ENCODE peak calls at places on chromosomes 11 and 22, in ten cellular contexts. B, L, F, N, K, E, U, W, I and D are unnamed samples.

GRCh38 chr22:24146791-24147353 is 34.4 kb upstream of the SUSD2 start:
- DNase-seq in F (no peak), L (peak; percentile 92), N (no peak), K (peak; percentile 67), W (peak; percentile 92), B (peak; percentile 85), E (peak; percentile 72), U (no peak), I (peak; percentile 42), D (no peak)

GRCh38 chr11:86737752-86738151 is 62.6 kb upstream of the PRSS23 start:
- DNase-seq in L (peak; percentile 49), I (no peak), K (no peak), F (no peak), B (no peak), E (peak; percentile 95), W (no peak), N (no peak), U (peak; percentile 63), D (no peak)

GRCh38 chr22:38314992-38315800 is 2.0 kb downstream of the CSNK1E start:
- DNase-seq in W (no peak), E (peak; percentile 54), K (peak; percentile 27), N (no peak), I (peak; percentile 41), F (peak; percentile 30), L (peak; percentile 35), B (no peak), U (no peak), D (peak; percentile 42)

GRCh38 chr22:21603973-21604372 is 25.8 kb downstream of the YDJC start:
- DNase-seq in K (no peak), U (no peak), I (no peak), B (no peak), W (no peak), N (no peak), L (no peak), E (no peak), F (no peak), D (no peak)

GRCh38 chr11:13745165-13745564 is 76.7 kb downstream of the FAR1 start:
- DNase-seq in N (no peak), B (peak; percentile 22), F (no peak), W (no peak), I (no peak), U (no peak), E (peak; percentile 84), L (peak; percentile 2), K (no peak), D (no peak)

GRCh38 chr11:120455487-120455886 is 56.1 kb upstream of the GRIK4 start:
- DNase-seq in K (no peak), W (no peak), E (no peak), L (no peak), I (no peak), F (no peak), U (no peak), N (no peak), B (no peak), D (no peak)

GRCh38 chr22:33521879-33522665 is 398.2 kb downstream of the LARGE1 start:
- DNase-seq in L (no peak), K (no peak), N (no peak), B (no peak), U (no peak), E (no peak), W (no peak), F (no peak), I (no peak), D (no peak)

GRCh38 chr11:36292311-36292722 is 3.1 kb upstream of the COMMD9 start:
- DNase-seq in N (no peak), I (no peak), F (peak; percentile 13), L (peak; percentile 47), U (peak; percentile 35), B (peak; percentile 46), K (peak; percentile 32), E (peak; percentile 46), W (no peak), D (peak; percentile 69)

GRCh38 chr22:41284465-41284864 is 1.5 kb downstream of the RANGAP1 start:
- DNase-seq in K (no peak), U (no peak), I (no peak), L (no peak), W (no peak), E (no peak), F (no peak), N (no peak), B (no peak), D (no peak)

GRCh38 chr11:17606206-17607082 is 59.4 kb downstream of the OTOG start:
- DNase-seq in F (no peak), N (no peak), L (no peak), W (no peak), U (no peak), K (no peak), B (no peak), I (no peak), E (no peak), D (no peak)

GRCh38 chr22:35729309-35729698 is 11.6 kb downstream of the APOL5 start:
- DNase-seq in F (no peak), K (no peak), I (no peak), L (no peak), U (no peak), N (no peak), B (no peak), E (no peak), W (no peak), D (no peak)

GRCh38 chr11:134758342-134758931 is 346.4 kb upstream of the B3GAT1 start:
- DNase-seq in K (no peak), L (no peak), N (no peak), W (no peak), E (no peak), B (no peak), U (no peak), F (no peak), I (no peak), D (no peak)

GRCh38 chr11:2216400-2217064 is 44.9 kb upstream of the TH start:
- DNase-seq in I (no peak), L (no peak), K (no peak), U (no peak), B (no peak), E (no peak), N (no peak), F (no peak), W (no peak), D (no peak)

GRCh38 chr11:2217211-2218081 is 45.8 kb upstream of the TH start:
- DNase-seq in B (no peak), K (no peak), I (no peak), U (no peak), F (no peak), W (no peak), N (no peak), E (no peak), L (no peak), D (no peak)

GRCh38 chr11:2215230-2215560 is 43.6 kb upstream of the TH start:
- DNase-seq in L (no peak), N (no peak), K (no peak), W (no peak), U (no peak), B (no peak), E (no peak), I (no peak), F (no peak), D (no peak)

GRCh38 chr11:2214527-2215229 is 43.1 kb upstream of the TH start:
- DNase-seq in K (no peak), E (no peak), N (no peak), W (no peak), F (no peak), I (no peak), L (no peak), U (no peak), B (no peak), D (no peak)

DNA sequence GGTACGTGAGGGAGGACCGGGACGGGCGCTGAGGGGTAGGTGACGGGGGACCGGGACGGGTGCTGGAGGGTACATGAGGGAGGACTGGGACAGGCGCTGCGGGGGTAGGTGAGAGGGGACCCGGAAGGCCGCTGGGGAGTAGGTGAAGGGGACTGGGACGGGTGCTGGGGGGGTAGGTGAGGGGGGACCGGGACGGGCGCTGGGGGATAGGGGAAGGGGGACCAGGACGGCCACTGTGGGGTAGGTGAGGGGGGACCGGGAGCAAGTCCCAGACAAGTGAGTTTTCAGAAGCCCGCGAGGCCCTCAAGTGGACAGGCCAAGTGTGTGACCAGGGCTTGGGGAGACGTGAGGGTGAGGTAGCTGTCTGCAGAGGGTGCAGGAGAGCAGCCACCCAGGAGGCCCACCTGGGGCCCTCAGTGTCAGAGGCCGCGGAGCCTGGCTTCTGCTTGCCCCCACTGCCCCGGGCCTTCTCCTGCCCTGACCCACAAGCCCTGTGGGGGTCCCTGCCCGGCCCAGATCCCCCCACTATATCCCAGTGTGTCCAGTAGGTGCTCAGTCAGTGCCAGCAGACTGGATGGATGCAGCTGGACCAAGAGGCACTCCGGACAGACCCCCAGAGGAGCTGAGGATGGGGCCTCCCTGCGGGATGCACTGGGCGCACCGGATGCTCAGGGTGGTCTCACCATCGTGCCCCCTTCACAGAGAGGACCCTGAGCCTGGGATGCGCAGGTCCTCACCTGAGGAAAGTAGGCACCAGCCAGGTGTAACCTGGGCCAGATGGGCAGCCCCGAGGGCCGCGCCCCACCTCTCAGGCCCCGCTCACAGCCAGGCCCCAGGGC is 44.2 kb upstream of the TH start:
- DNase-seq in F (no peak), B (no peak), L (no peak), N (no peak), I (no peak), K (no peak), W (no peak), U (peak; percentile 24), E (no peak), D (no peak)
- TF ChIP-seq CTCF in F (no peak), B (no peak), L (no peak), N (no peak), I (no peak), K (no peak), W (no peak), U (no peak), E (no peak), D (no peak)

GRCh38 chr11:58927393-58928081 is 11.8 kb upstream of the GLYATL1 start:
- DNase-seq in I (peak; percentile 43), F (peak; percentile 29), E (no peak), K (peak; percentile 90), W (peak; percentile 24), N (no peak), B (peak; percentile 78), U (no peak), L (peak; percentile 29), D (no peak)
- H3K4me3 ChIP-seq in I (no peak overlapping the region), F (no peak overlapping the region), E (no peak overlapping the region), K (no peak overlapping the region), W (peak overlapping the region; percentile 13), N (peak overlapping the region; percentile 36), B (peak overlapping the region; percentile 12), U (no peak overlapping the region), L (no peak overlapping the region), D (no peak overlapping the region)

GRCh38 chr11:69640995-69641581 is at the start of gene CCND1:
- DNase-seq in N (no peak), W (peak; percentile 86), F (no peak), K (peak; percentile 92), E (peak; percentile 84), U (peak; percentile 95), L (peak; percentile 94), B (peak; percentile 93), I (peak; percentile 85), D (peak; percentile 54)
- TF ChIP-seq CTCF in N (no peak), W (peak; percentile 46), F (no peak), K (peak; percentile 28), E (peak; percentile 39), U (no peak), L (peak; percentile 46), B (peak; percentile 41), I (no peak), D (no peak)

DNA sequence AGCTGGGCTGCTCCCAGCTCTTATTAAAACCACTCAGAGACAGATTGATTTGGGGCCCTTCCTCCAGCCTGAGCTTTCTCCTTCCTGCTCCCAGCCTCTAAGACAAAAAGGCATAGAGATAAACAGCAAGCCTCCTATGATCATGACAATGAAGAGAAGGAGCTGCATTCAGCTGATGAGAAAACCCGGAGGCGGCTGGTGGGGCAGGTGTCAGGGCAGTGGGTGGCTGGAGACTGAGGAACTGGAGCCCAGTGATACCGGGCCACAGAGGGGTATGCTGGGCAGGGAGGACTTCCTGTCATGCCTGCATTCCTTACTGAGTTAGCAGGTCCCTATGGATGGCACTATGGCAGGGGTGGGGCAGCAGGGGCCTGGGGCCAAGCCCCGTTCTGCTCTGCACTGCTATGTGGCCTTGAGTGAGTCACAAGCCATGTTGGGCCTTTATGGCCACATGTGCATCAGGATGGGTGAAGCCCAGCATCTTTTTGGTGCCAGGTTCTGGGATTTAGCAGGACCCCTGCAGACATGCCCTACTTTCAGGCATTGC is 20.1 kb downstream of the PVALB start:
- DNase-seq in E (no peak), L (no peak), N (no peak), W (no peak), I (no peak), U (no peak), B (no peak), F (no peak), K (no peak), D (no peak)
- H3K4me3 ChIP-seq in E (no peak overlapping the region), L (no peak overlapping the region), N (no peak overlapping the region), W (no peak overlapping the region), I (no peak overlapping the region), U (no peak overlapping the region), B (no peak overlapping the region), F (no peak overlapping the region), K (no peak overlapping the region), D (no peak overlapping the region)